ENCODE peak calls at places on chromosomes 3 and 15, in four cellular contexts. Y is AG04449, C is BE2C, P is GM06990. Z is an unnamed sample.

GRCh38 chr3:8554725-8555621 is 53.4 kb downstream of the LMCD1 start:
- DNase-seq in Y (peak; percentile 76), C (peak; percentile 53), P (no peak), Z (peak; percentile 16)

GRCh38 chr3:31610700-31611275 is 78.1 kb downstream of the STT3B start:
- DNase-seq in Y (no peak), C (no peak), P (no peak), Z (no peak)

GRCh38 chr3:134312873-134313838 is 61.1 kb downstream of the AMOTL2 start:
- DNase-seq in Y (no peak), C (no peak), P (no peak), Z (peak; percentile 80)

GRCh38 chr3:162136136-162136535 is 639.5 kb downstream of the OTOL1 start:
- DNase-seq in Y (no peak), C (no peak), P (no peak), Z (no peak)

GRCh38 chr15:98684441-98684840 is 36.1 kb downstream of the IGF1R start:
- DNase-seq in Y (peak; percentile 33), C (no peak), P (no peak), Z (no peak)

GRCh38 chr15:78182821-78183220 is 33.7 kb downstream of the IDH3A start:
- DNase-seq in Y (no peak), C (no peak), P (no peak), Z (no peak)

GRCh38 chr3:122679467-122680291 is 960 bp upstream of the PARP14 start:
- DNase-seq in Y (no peak), C (no peak), P (peak; percentile 56), Z (peak; percentile 15)

GRCh38 chr3:15051531-15051930 is 13.6 kb downstream of the MRPS25 start:
- DNase-seq in Y (no peak), C (peak; percentile 53), P (peak; percentile 40), Z (peak; percentile 50)

GRCh38 chr15:89057506-89058133 is 30.6 kb upstream of the ABHD2 start:
- DNase-seq in Y (no peak), C (peak; percentile 76), P (peak; percentile 71), Z (peak; percentile 88)

GRCh38 chr3:11662392-11662990 is 18.8 kb upstream of the VGLL4 start:
- DNase-seq in Y (no peak), C (no peak), P (no peak), Z (no peak)

GRCh38 chr15:75081150-75081549 is 57.8 kb downstream of the PPCDC start:
- DNase-seq in Y (no peak), C (no peak), P (no peak), Z (no peak)

GRCh38 chr15:91553455-91553854 is 300.1 kb upstream of the SLCO3A1 start:
- DNase-seq in Y (no peak), C (no peak), P (no peak), Z (no peak)

GRCh38 chr3:12985148-12985547 is 88.1 kb downstream of the IQSEC1 start:
- DNase-seq in Y (no peak), C (no peak), P (no peak), Z (no peak)

GRCh38 chr15:63232943-63233342 is 43.5 kb downstream of the RAB8B start:
- DNase-seq in Y (no peak), C (no peak), P (no peak), Z (no peak)

GRCh38 chr3:171142985-171143384 is 116.5 kb upstream of the SLC2A2 start:
- DNase-seq in Y (no peak), C (no peak), P (no peak), Z (no peak)

GRCh38 chr3:52326976-52327375 is 10.9 kb downstream of the DNAH1 start:
- DNase-seq in Y (no peak), C (no peak), P (no peak), Z (no peak)

GRCh38 chr15:76840830-76841460 is 64.2 kb downstream of the SCAPER start:
- DNase-seq in Y (no peak), C (no peak), P (no peak), Z (no peak)

GRCh38 chr15:72271895-72272212 is 500 bp downstream of the PARP6 start:
- DNase-seq in Y (no peak), C (no peak), P (no peak), Z (no peak)

GRCh38 chr3:43995078-43995928 is 246.4 kb upstream of the TOPAZ1 start:
- DNase-seq in Y (no peak), C (peak; percentile 46), P (peak; percentile 56), Z (peak; percentile 63)

GRCh38 chr15:64566629-64567427 is 106.5 kb downstream of the ZNF609 start:
- DNase-seq in Y (no peak), C (no peak), P (no peak), Z (peak; percentile 5)

GRCh38 chr15:58212909-58213526 is 74.8 kb downstream of the AQP9 start:
- DNase-seq in Y (no peak), C (peak; percentile 37), P (no peak), Z (no peak)

GRCh38 chr3:182244222-182244971 is 532.7 kb downstream of the SOX2 start:
- DNase-seq in Y (no peak), C (no peak), P (no peak), Z (no peak)

GRCh38 chr3:182245059-182245458 is 533.3 kb downstream of the SOX2 start:
- DNase-seq in Y (no peak), C (no peak), P (no peak), Z (no peak)

GRCh38 chr3:182252802-182253201 is 540.5 kb upstream of the ATP11B start:
- DNase-seq in Y (no peak), C (no peak), P (no peak), Z (no peak)

GRCh38 chr3:182246870-182247269 is 535.1 kb downstream of the SOX2 start:
- DNase-seq in Y (no peak), C (no peak), P (no peak), Z (no peak)

DNA sequence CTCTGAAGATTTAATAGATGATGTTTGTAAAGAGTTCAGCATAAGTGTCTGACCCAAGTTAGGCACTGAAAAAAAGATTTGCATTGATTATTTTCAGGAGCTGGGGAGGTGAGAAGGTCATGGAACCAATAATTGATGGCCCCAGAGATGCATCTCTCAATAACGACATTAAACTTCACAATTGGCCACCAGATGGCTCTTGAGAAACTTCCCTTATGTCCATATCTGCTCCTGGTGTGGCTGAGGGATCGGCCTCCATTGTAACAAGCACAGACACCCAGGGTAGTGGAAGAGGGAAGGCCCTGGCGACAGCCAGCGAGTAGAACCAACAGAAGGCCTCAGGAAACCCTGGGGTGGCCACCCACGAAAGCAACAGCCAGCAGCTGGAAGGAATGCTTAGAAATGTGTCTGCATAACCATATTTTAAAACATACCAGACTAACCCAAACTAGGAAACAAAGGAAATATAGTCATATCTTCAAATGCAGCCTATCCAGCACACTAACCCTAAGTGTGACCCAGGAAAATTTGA is 536.7 kb downstream of the SOX2 start:
- DNase-seq in Y (no peak), C (no peak), P (no peak), Z (no peak)
- TF ChIP-seq CTCF in Y (peak; percentile 15), C (peak; percentile 20), P (peak; percentile 17), Z (no peak)

GRCh38 chr3:39150170-39150802 is 3.1 kb downstream of the CSRNP1 start:
- DNase-seq in Y (no peak), C (peak; percentile 58), P (no peak), Z (no peak)
- TF ChIP-seq CTCF in Y (peak; percentile 19), C (no peak), P (no peak), Z (no peak)

DNA sequence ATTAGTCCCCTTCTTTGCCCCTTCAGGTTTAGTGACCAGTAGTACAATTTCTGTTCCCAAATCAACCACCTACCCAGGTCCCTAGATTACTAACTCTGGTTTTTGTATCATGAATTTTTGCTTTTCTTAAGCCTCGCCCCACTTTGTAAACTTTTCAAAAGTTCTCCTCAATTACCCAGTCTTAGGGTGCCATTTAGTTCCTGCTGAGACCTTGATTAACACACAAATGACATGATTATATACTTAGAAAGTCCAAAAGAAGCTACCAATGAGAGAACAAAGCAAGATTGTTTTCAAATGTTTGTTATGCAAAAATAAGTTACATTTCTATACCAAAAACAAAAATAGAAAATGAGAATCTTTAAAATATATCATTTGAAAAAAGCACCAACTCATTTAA is 594.4 kb downstream of the SQOR start:
- DNase-seq in Y (no peak), C (no peak), P (no peak), Z (no peak)
- TF ChIP-seq CTCF in Y (no peak), C (no peak), P (no peak), Z (no peak)

GRCh38 chr3:100647673-100648072 is 38.3 kb downstream of the ADGRG7 start:
- DNase-seq in Y (no peak), C (no peak), P (no peak), Z (no peak)

GRCh38 chr3:100653731-100654309 is 44.4 kb downstream of the ADGRG7 start:
- DNase-seq in Y (no peak), C (no peak), P (no peak), Z (no peak)

GRCh38 chr3:100645913-100646312 is 36.5 kb downstream of the ADGRG7 start:
- DNase-seq in Y (no peak), C (no peak), P (no peak), Z (no peak)

GRCh38 chr3:100647171-100647570 is 37.8 kb downstream of the ADGRG7 start:
- DNase-seq in Y (no peak), C (no peak), P (no peak), Z (no peak)

GRCh38 chr3:100650651-100651611 is 41.5 kb downstream of the ADGRG7 start:
- DNase-seq in Y (no peak), C (no peak), P (peak; percentile 60), Z (no peak)
- TF ChIP-seq CTCF in Y (no peak), C (no peak), P (peak; percentile 41), Z (no peak)